ENCODE peak calls at places on chromosome 3, in six cellular contexts. W is Daoy; T is naive thymus-derived CD8-positive, alpha-beta T cell; Z is RWPE1; S is OCI-M1; D is anterior cingulate cortex. P is an unnamed sample.

GRCh38 chr3:68893600-68894239 is 38.6 kb downstream of the TAFA4 start:
- DNase-seq in S (peak; percentile 52), T (no peak), D (no peak), W (peak; percentile 9), Z (peak; percentile 2), P (peak; percentile 32)

GRCh38 chr3:69178838-69179739 is 56.7 kb upstream of the LMOD3 start:
- DNase-seq in S (no peak), T (no peak), W (no peak), Z (no peak), D (no peak), P (no peak)

GRCh38 chr3:169186596-169186995 is 476.9 kb downstream of the MECOM start:
- DNase-seq in Z (no peak), S (no peak), D (no peak), W (no peak), T (no peak), P (no peak)

GRCh38 chr3:53650424-53650823 is 156.0 kb downstream of the CACNA1D start:
- DNase-seq in W (no peak), S (no peak), D (no peak), T (no peak), Z (no peak), P (no peak)

GRCh38 chr3:153038779-153039178 is 123.2 kb upstream of the RAP2B start:
- DNase-seq in Z (no peak), D (no peak), T (no peak), S (no peak), W (peak; percentile 74), P (no peak)

GRCh38 chr3:50274371-50275104 is 4.3 kb upstream of the LSMEM2 start:
- DNase-seq in D (no peak), Z (no peak), T (peak; percentile 71), S (peak; percentile 70), W (peak; percentile 57), P (peak; percentile 57)

GRCh38 chr3:87182023-87182422 is 45.1 kb upstream of the CHMP2B start:
- DNase-seq in T (no peak), S (no peak), Z (no peak), W (no peak), D (no peak), P (no peak)

GRCh38 chr3:52682016-52682415 is 3.7 kb downstream of the PBRM1 start:
- DNase-seq in D (no peak), Z (no peak), S (peak; percentile 93), W (peak; percentile 71), T (no peak), P (peak; percentile 31)

GRCh38 chr3:46998121-46998851 is 18.8 kb downstream of the NBEAL2 start:
- DNase-seq in D (no peak), W (peak; percentile 76), S (peak; percentile 58), Z (peak; percentile 54), T (peak; percentile 74), P (no peak)

GRCh38 chr3:155634121-155634719 is 110.7 kb downstream of the PLCH1 start:
- DNase-seq in W (no peak), Z (no peak), D (no peak), T (no peak), S (no peak), P (no peak)